ENCODE peak calls at places on chromosomes 1 and 21, in six cellular contexts. One of them, this sample, is unnamed.

GRCh38 chr1:217522280-217522679 is 108.6 kb downstream of the GPATCH2 start:
- DNase-seq in ascending aorta: no peak
- DNase-seq in T follicular helper cell: no peak
- DNase-seq in HT1080: no peak
- DNase-seq in NCI-H1930: no peak
- DNase-seq in activated naive CD4-positive, alpha-beta T cell: no peak
- DNase-seq in this sample: no peak

GRCh38 chr21:44800103-44800502 is 1.5 kb downstream of the UBE2G2 start:
- DNase-seq in HT1080: peak; percentile 5
- DNase-seq in NCI-H1930: no peak
- DNase-seq in activated naive CD4-positive, alpha-beta T cell: no peak
- DNase-seq in ascending aorta: no peak
- DNase-seq in T follicular helper cell: no peak
- DNase-seq in this sample: peak; percentile 23

GRCh38 chr1:183739082-183739481 is 65.8 kb upstream of the RGL1 start:
- DNase-seq in HT1080: no peak
- DNase-seq in activated naive CD4-positive, alpha-beta T cell: no peak
- DNase-seq in NCI-H1930: no peak
- DNase-seq in T follicular helper cell: no peak
- DNase-seq in ascending aorta: no peak
- DNase-seq in this sample: no peak

GRCh38 chr1:171160611-171161354 is 24.3 kb upstream of the FMO2 start:
- DNase-seq in HT1080: no peak
- DNase-seq in activated naive CD4-positive, alpha-beta T cell: no peak
- DNase-seq in ascending aorta: no peak
- DNase-seq in NCI-H1930: no peak
- DNase-seq in T follicular helper cell: no peak
- DNase-seq in this sample: no peak

GRCh38 chr1:221444346-221444745 is 297.5 kb downstream of the DUSP10 start:
- DNase-seq in activated naive CD4-positive, alpha-beta T cell: no peak
- DNase-seq in ascending aorta: no peak
- DNase-seq in HT1080: no peak
- DNase-seq in NCI-H1930: no peak
- DNase-seq in T follicular helper cell: no peak
- DNase-seq in this sample: no peak

GRCh38 chr21:46128106-46128982 is 27.0 kb downstream of the FTCD start:
- DNase-seq in ascending aorta: peak; percentile 55
- DNase-seq in T follicular helper cell: no peak
- DNase-seq in activated naive CD4-positive, alpha-beta T cell: no peak
- DNase-seq in NCI-H1930: no peak
- DNase-seq in HT1080: no peak
- DNase-seq in this sample: no peak

GRCh38 chr1:117541003-117541402 is 64.8 kb upstream of the TENT5C start:
- DNase-seq in NCI-H1930: no peak
- DNase-seq in ascending aorta: no peak
- DNase-seq in activated naive CD4-positive, alpha-beta T cell: no peak
- DNase-seq in HT1080: no peak
- DNase-seq in T follicular helper cell: no peak
- DNase-seq in this sample: no peak

GRCh38 chr1:226966683-226967082 is 26.6 kb downstream of the COQ8A start:
- DNase-seq in ascending aorta: no peak
- DNase-seq in T follicular helper cell: no peak
- DNase-seq in NCI-H1930: no peak
- DNase-seq in HT1080: no peak
- DNase-seq in activated naive CD4-positive, alpha-beta T cell: no peak
- DNase-seq in this sample: no peak

GRCh38 chr1:163071381-163072255 is 2.5 kb downstream of the RGS4 start:
- DNase-seq in NCI-H1930: no peak
- DNase-seq in ascending aorta: peak; percentile 86
- DNase-seq in T follicular helper cell: peak; percentile 12
- DNase-seq in HT1080: peak; percentile 91
- DNase-seq in activated naive CD4-positive, alpha-beta T cell: peak; percentile 0
- DNase-seq in this sample: peak; percentile 49

GRCh38 chr1:154975409-154976205 is 1.1 kb downstream of the CKS1B start:
- DNase-seq in T follicular helper cell: peak; percentile 17
- DNase-seq in activated naive CD4-positive, alpha-beta T cell: peak; percentile 27
- DNase-seq in ascending aorta: peak; percentile 79
- DNase-seq in NCI-H1930: no peak
- DNase-seq in HT1080: peak; percentile 27
- DNase-seq in this sample: no peak

GRCh38 chr1:58964428-58964827 is 180.6 kb upstream of the JUN start:
- DNase-seq in ascending aorta: no peak
- DNase-seq in NCI-H1930: no peak
- DNase-seq in T follicular helper cell: no peak
- DNase-seq in activated naive CD4-positive, alpha-beta T cell: no peak
- DNase-seq in HT1080: no peak
- DNase-seq in this sample: no peak

GRCh38 chr1:4655674-4656532 is 1.5 kb downstream of the AJAP1 start:
- DNase-seq in activated naive CD4-positive, alpha-beta T cell: no peak
- DNase-seq in T follicular helper cell: no peak
- DNase-seq in HT1080: peak; percentile 77
- DNase-seq in ascending aorta: no peak
- DNase-seq in NCI-H1930: no peak
- DNase-seq in this sample: no peak

GRCh38 chr1:201999625-202000238 is 10.7 kb upstream of the ELF3 start:
- DNase-seq in T follicular helper cell: no peak
- DNase-seq in NCI-H1930: peak; percentile 27
- DNase-seq in HT1080: peak; percentile 41
- DNase-seq in ascending aorta: no peak
- DNase-seq in activated naive CD4-positive, alpha-beta T cell: no peak
- DNase-seq in this sample: peak; percentile 8

GRCh38 chr1:108643492-108644333 is 17.2 kb downstream of the HENMT1 start:
- DNase-seq in activated naive CD4-positive, alpha-beta T cell: peak; percentile 11
- DNase-seq in ascending aorta: no peak
- DNase-seq in T follicular helper cell: peak; percentile 36
- DNase-seq in NCI-H1930: no peak
- DNase-seq in HT1080: peak; percentile 48
- DNase-seq in this sample: peak; percentile 51

GRCh38 chr1:43389326-43390313 is at the start of the genes MED8 and SZT2:
- DNase-seq in NCI-H1930: peak; percentile 84
- DNase-seq in HT1080: peak; percentile 92
- DNase-seq in T follicular helper cell: peak; percentile 90
- DNase-seq in ascending aorta: peak; percentile 99
- DNase-seq in activated naive CD4-positive, alpha-beta T cell: peak; percentile 88
- DNase-seq in this sample: peak; percentile 66

GRCh38 chr1:240234477-240235225 is 143.0 kb downstream of the FMN2 start:
- DNase-seq in ascending aorta: no peak
- DNase-seq in HT1080: peak; percentile 83
- DNase-seq in activated naive CD4-positive, alpha-beta T cell: no peak
- DNase-seq in NCI-H1930: no peak
- DNase-seq in T follicular helper cell: no peak
- DNase-seq in this sample: peak; percentile 64

GRCh38 chr1:243745361-243745760 is 104.7 kb downstream of the AKT3 start:
- DNase-seq in activated naive CD4-positive, alpha-beta T cell: no peak
- DNase-seq in T follicular helper cell: no peak
- DNase-seq in ascending aorta: no peak
- DNase-seq in NCI-H1930: no peak
- DNase-seq in HT1080: no peak
- DNase-seq in this sample: no peak

GRCh38 chr1:180881806-180882509 is 30.7 kb upstream of the KIAA1614 start:
- DNase-seq in HT1080: peak; percentile 43
- DNase-seq in activated naive CD4-positive, alpha-beta T cell: no peak
- DNase-seq in NCI-H1930: no peak
- DNase-seq in T follicular helper cell: no peak
- DNase-seq in ascending aorta: no peak
- DNase-seq in this sample: peak; percentile 19